ENCODE peak calls at places on chromosome 12, in seven cellular contexts. T, A, Z, R, D, C and S are unnamed samples.

GRCh38 chr12:127485528-127485927 is 781.4 kb upstream of the TMEM132C start:
- DNase-seq in T (no peak), A (peak), R (peak), C (no peak), D (peak), Z (no peak), S (peak)

GRCh38 chr12:127230843-127231260 is 1036.1 kb upstream of the TMEM132C start:
- DNase-seq in T (no peak), R (peak), C (no peak), A (no peak), Z (no peak), D (peak), S (peak)

GRCh38 chr12:102548543-102548942 is 68.2 kb upstream of the IGF1 start:
- DNase-seq in D (no peak), T (no peak), C (no peak), Z (no peak), R (no peak), A (no peak), S (no peak)

GRCh38 chr12:77493769-77494168 is 336.9 kb upstream of the NAV3 start:
- DNase-seq in T (no peak), R (no peak), A (no peak), D (no peak), Z (no peak), C (no peak), S (no peak)

GRCh38 chr12:14613718-14614117 is 46.0 kb upstream of the PLBD1 start:
- DNase-seq in R (no peak), A (peak), C (no peak), D (no peak), T (no peak), Z (no peak), S (no peak)

GRCh38 chr12:48968467-48968866 is 3.1 kb downstream of the WNT10B start:
- DNase-seq in Z (no peak), R (no peak), C (no peak), A (no peak), D (no peak), T (no peak), S (no peak)

GRCh38 chr12:34345801-34346200 is 323.5 kb downstream of the ALG10 start:
- DNase-seq in C (no peak), A (no peak), D (no peak), R (peak), Z (peak), T (no peak), S (no peak)

GRCh38 chr12:91805031-91805430 is 340.6 kb downstream of the BTG1 start:
- DNase-seq in T (no peak), A (no peak), C (no peak), Z (no peak), D (no peak), R (no peak), S (no peak)

GRCh38 chr12:94650143-94651056 is at the start of gene TMCC3:
- DNase-seq in T (peak), Z (no peak), C (peak), A (peak), D (peak), R (peak), S (peak)

GRCh38 chr12:46942579-46942978 is 116.8 kb upstream of the SLC38A4 start:
- DNase-seq in T (no peak), C (peak), D (no peak), A (no peak), R (peak), Z (no peak), S (no peak)

GRCh38 chr12:11059041-11059440 is 3.1 kb downstream of the TAS2R46 start:
- DNase-seq in T (no peak), A (no peak), Z (no peak), R (no peak), C (no peak), D (no peak), S (no peak)

GRCh38 chr12:16325426-16325825 is 22.0 kb upstream of the MGST1 start:
- DNase-seq in T (no peak), D (peak), Z (no peak), A (no peak), R (no peak), C (no peak), S (no peak)

GRCh38 chr12:100717733-100718067 is 76.9 kb upstream of the ANO4 start:
- DNase-seq in A (no peak), T (no peak), R (no peak), Z (no peak), C (no peak), D (no peak), S (peak)
- H2AFZ ChIP-seq in A (no peak), T (peak), R (no peak), Z (no peak), C (peak), D (no peak), S (no peak)

GRCh38 chr12:89314060-89314761 is 38.1 kb downstream of the DUSP6 start:
- DNase-seq in D (no peak), C (no peak), Z (no peak), A (no peak), T (no peak), R (no peak), S (no peak)

GRCh38 chr12:89319111-89319510 is 33.2 kb downstream of the DUSP6 start:
- DNase-seq in C (no peak), T (no peak), D (no peak), Z (no peak), A (no peak), R (no peak), S (peak)

GRCh38 chr12:89319606-89320005 is 32.7 kb downstream of the DUSP6 start:
- DNase-seq in Z (no peak), D (no peak), C (no peak), R (no peak), A (peak), T (no peak), S (no peak)

GRCh38 chr12:89320735-89321134 is 31.6 kb downstream of the DUSP6 start:
- DNase-seq in D (no peak), R (no peak), A (no peak), C (no peak), Z (no peak), T (no peak), S (no peak)

GRCh38 chr12:89316705-89317139 is 35.6 kb downstream of the DUSP6 start:
- DNase-seq in C (no peak), A (no peak), T (peak), D (no peak), R (no peak), Z (no peak), S (no peak)
- H2AFZ ChIP-seq in C (peak), A (no peak), T (peak), D (no peak), R (no peak), Z (no peak), S (peak)

GRCh38 chr12:58252914-58253313 is 311.5 kb downstream of the ATP23 start:
- DNase-seq in T (no peak), A (no peak), D (no peak), R (peak), C (no peak), Z (no peak), S (no peak)
- H2AFZ ChIP-seq in T (no peak), A (no peak), D (no peak), R (no peak), C (no peak), Z (no peak), S (no peak)

GRCh38 chr12:110367209-110367864 is 36.2 kb downstream of the ANAPC7 start:
- DNase-seq in Z (no peak), D (no peak), A (no peak), T (no peak), R (no peak), C (no peak), S (peak)
- H2AFZ ChIP-seq in Z (peak), D (no peak), A (no peak), T (peak), R (no peak), C (no peak), S (peak)

GRCh38 chr12:115088328-115088994 is 404.5 kb upstream of the TBX3 start:
- DNase-seq in D (no peak), R (no peak), A (no peak), T (no peak), C (no peak), Z (no peak), S (no peak)

GRCh38 chr12:115088995-115089841 is 405.2 kb upstream of the TBX3 start:
- DNase-seq in T (no peak), Z (no peak), C (no peak), R (no peak), A (no peak), D (no peak), S (no peak)

GRCh38 chr12:115093261-115093660 is 409.3 kb upstream of the TBX3 start:
- DNase-seq in Z (no peak), A (no peak), C (no peak), T (no peak), D (no peak), R (no peak), S (no peak)

GRCh38 chr12:115094163-115094816 is 410.3 kb upstream of the TBX3 start:
- DNase-seq in C (no peak), D (no peak), T (no peak), A (no peak), Z (no peak), R (no peak), S (no peak)

GRCh38 chr12:115090783-115091182 is 406.8 kb upstream of the TBX3 start:
- DNase-seq in R (no peak), D (no peak), Z (no peak), A (no peak), C (no peak), T (no peak), S (no peak)
- H2AFZ ChIP-seq in R (no peak), D (no peak), Z (no peak), A (no peak), C (no peak), T (no peak), S (no peak)

DNA sequence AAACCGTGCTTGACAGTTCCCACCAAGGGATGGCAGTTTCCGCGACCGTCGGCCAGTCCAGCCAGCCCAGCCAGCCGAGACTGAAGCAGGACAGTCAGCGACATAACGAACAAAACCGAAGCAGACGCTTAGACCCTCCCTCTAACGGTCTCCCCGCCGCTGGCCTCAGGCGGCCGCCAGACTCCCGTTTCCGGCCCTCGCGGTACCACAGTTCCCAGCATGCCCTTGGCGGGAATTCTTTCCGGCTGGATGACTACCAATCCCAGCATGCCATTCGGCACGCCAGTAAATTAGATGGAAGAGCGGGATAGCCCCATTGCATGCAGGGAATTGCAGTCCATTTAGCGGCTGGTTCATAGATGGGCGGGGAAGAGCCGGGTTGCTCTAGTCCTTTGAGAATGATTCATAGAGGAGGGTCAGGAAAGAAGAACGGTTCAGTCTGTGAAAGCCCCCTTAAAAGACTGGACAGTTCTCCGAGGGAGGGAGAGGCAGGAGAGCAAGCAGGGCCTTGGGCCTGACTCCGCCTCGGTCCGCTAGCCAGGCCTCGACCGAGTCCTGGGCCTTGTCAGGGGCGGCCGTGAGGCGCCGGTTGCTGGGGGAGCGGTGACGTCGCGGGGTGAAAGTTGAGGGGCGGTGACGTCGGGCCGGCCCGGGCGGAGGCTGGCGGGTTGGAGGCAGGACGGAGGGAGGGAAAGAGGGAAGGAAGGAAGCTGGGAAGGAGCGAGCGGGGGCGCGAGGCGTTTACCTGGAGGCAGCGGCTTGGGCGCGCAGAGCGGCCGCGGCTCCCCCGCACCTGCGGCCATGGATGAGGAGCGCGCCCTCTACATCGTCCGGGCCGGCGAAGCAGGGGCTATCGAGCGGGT is at the start of gene RIC8B:
- DNase-seq in T (peak), Z (peak), A (peak), D (peak), R (peak), C (peak), S (peak)
- H2AFZ ChIP-seq in T (peak), Z (peak), A (peak), D (peak), R (peak), C (peak), S (peak)

DNA sequence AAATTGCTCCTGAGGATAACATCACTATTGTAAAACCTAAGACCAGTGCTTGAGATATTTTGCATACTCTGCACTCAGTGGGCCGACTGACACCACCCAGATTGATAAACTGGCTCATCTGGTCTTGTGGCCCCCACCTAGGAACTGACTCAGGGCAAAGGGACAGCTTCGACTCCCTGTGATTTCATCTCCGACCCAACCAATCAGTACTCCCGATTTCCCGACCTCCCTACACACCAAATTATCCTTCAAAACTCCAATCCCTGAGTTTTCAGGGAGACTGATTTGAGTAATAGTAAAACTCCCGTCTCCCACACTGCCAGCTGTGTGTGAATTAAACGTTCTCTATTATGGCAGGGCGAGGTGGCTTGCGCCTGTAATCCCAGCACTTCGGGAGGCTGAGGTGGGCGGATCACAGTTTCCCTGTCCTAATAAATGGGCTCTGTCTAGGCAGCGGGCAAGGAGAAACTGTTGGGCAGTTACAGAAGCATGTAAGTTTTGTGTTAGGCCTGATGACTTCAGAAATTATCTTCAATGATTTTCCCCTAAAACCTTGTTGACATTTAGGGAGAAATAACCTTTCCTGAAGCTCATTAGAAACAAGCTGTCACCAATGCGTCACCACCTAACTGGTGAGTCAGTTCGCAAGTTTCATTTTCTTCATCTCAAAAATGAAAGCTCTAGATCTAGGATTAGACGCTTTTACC is 5.3 kb upstream of the UBC start:
- DNase-seq in D (peak), C (peak), R (peak), A (peak), Z (no peak), T (no peak), S (peak)
- H2AFZ ChIP-seq in D (peak), C (peak), R (peak), A (no peak), Z (peak), T (peak), S (no peak)

DNA sequence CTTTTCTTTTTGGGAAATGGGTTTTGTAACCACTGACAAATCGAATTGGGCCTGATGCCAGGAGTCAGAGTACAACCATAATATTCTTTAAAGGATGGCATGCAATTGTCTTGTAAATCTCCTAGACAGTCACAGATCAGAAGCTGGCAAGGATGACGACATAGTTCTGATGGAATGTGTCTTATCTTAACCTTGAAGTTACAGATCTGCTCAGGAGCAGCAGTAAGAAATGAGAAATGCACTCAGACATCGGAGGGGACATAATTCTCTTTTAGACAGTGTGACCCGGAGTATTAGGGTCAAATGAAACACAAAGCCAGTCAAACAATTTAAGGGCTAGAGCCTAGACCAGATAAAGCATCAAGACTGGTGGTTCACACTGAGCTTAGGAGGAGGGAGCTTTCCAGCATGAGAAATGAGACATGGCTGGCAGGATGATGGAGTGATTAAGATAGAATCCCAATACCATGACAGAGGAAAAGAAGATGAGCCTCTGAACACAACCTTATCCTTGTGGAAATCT is 17.5 kb downstream of the CBX5 start:
- DNase-seq in C (peak), D (no peak), A (no peak), Z (peak), T (no peak), R (no peak), S (peak)
- H2AFZ ChIP-seq in C (no peak), D (no peak), A (no peak), Z (peak), T (no peak), R (no peak), S (no peak)

GRCh38 chr12:53324779-53325538 is 3.5 kb upstream of the AAAS start:
- DNase-seq in D (peak), R (peak), Z (peak), C (peak), T (peak), A (peak), S (peak)

GRCh38 chr12:53325539-53326061 is 4.2 kb upstream of the AAAS start:
- DNase-seq in T (no peak), D (no peak), A (no peak), C (peak), Z (no peak), R (no peak), S (no peak)

GRCh38 chr12:53324113-53324778 is 2.8 kb upstream of the AAAS start:
- DNase-seq in D (no peak), C (no peak), T (no peak), R (no peak), A (peak), Z (peak), S (peak)

GRCh38 chr12:53320352-53321195 is 836 bp downstream of the AAAS start:
- DNase-seq in T (no peak), A (no peak), R (no peak), D (no peak), Z (no peak), C (no peak), S (no peak)
- H2AFZ ChIP-seq in T (peak), A (peak), R (peak), D (peak), Z (peak), C (peak), S (peak)